ENCODE peak calls at places on chromosome 11, in five cellular contexts. One of them, this sample, is unnamed.

GRCh38 chr11:20013346-20014066 is 146.8 kb downstream of the DBX1 start:
- DNase-seq in M059J: no peak
- DNase-seq in activated naive CD8-positive, alpha-beta T cell treated with anti-CD3 and anti-CD28 coated beads for 36 hours: no peak
- DNase-seq in neural crest cell: no peak
- DNase-seq in tibial artery: no peak
- DNase-seq in this sample: no peak

GRCh38 chr11:16786131-16786530 is 47.7 kb downstream of the C11orf58 start:
- DNase-seq in M059J: no peak
- DNase-seq in activated naive CD8-positive, alpha-beta T cell treated with anti-CD3 and anti-CD28 coated beads for 36 hours: no peak
- DNase-seq in neural crest cell: no peak
- DNase-seq in tibial artery: no peak
- DNase-seq in this sample: no peak

GRCh38 chr11:97895572-97895971 is 1125.2 kb upstream of the CNTN5 start:
- DNase-seq in M059J: no peak
- DNase-seq in activated naive CD8-positive, alpha-beta T cell treated with anti-CD3 and anti-CD28 coated beads for 36 hours: no peak
- DNase-seq in neural crest cell: no peak
- DNase-seq in tibial artery: no peak
- DNase-seq in this sample: no peak

GRCh38 chr11:119964136-119965025 is 173.5 kb downstream of the TRIM29 start:
- DNase-seq in M059J: no peak
- DNase-seq in activated naive CD8-positive, alpha-beta T cell treated with anti-CD3 and anti-CD28 coated beads for 36 hours: no peak
- DNase-seq in neural crest cell: no peak
- DNase-seq in tibial artery: no peak
- DNase-seq in this sample: peak

GRCh38 chr11:93718057-93718563 is 23.2 kb downstream of the TAF1D start:
- DNase-seq in M059J: no peak
- DNase-seq in activated naive CD8-positive, alpha-beta T cell treated with anti-CD3 and anti-CD28 coated beads for 36 hours: no peak
- DNase-seq in neural crest cell: no peak
- DNase-seq in tibial artery: no peak
- DNase-seq in this sample: no peak

GRCh38 chr11:6022954-6023353 is 7.6 kb downstream of the OR56A1 start:
- DNase-seq in M059J: peak
- DNase-seq in activated naive CD8-positive, alpha-beta T cell treated with anti-CD3 and anti-CD28 coated beads for 36 hours: no peak
- DNase-seq in neural crest cell: no peak
- DNase-seq in tibial artery: no peak
- DNase-seq in this sample: no peak

GRCh38 chr11:64385953-64386704 is 27.2 kb downstream of the RPS6KA4 start:
- DNase-seq in M059J: peak
- DNase-seq in activated naive CD8-positive, alpha-beta T cell treated with anti-CD3 and anti-CD28 coated beads for 36 hours: no peak
- DNase-seq in neural crest cell: no peak
- DNase-seq in tibial artery: no peak
- DNase-seq in this sample: no peak

GRCh38 chr11:820655-821512 is 2.2 kb downstream of the PNPLA2 start:
- DNase-seq in M059J: peak
- DNase-seq in activated naive CD8-positive, alpha-beta T cell treated with anti-CD3 and anti-CD28 coated beads for 36 hours: no peak
- DNase-seq in neural crest cell: no peak
- DNase-seq in tibial artery: peak
- DNase-seq in this sample: no peak

GRCh38 chr11:96235725-96236124 is 107.3 kb downstream of the MAML2 start:
- DNase-seq in M059J: no peak
- DNase-seq in activated naive CD8-positive, alpha-beta T cell treated with anti-CD3 and anti-CD28 coated beads for 36 hours: peak
- DNase-seq in neural crest cell: no peak
- DNase-seq in tibial artery: no peak
- DNase-seq in this sample: no peak

GRCh38 chr11:17593466-17594245 is 46.6 kb downstream of the OTOG start:
- DNase-seq in M059J: no peak
- DNase-seq in activated naive CD8-positive, alpha-beta T cell treated with anti-CD3 and anti-CD28 coated beads for 36 hours: no peak
- DNase-seq in neural crest cell: no peak
- DNase-seq in tibial artery: peak
- DNase-seq in this sample: no peak